ENCODE peak calls at places on chromosomes 5 and 9, in six cellular contexts. One of them, this sample, is unnamed.

GRCh38 chr5:130055572-130055971 is 151.3 kb downstream of the CHSY3 start:
- DNase-seq in cardiac fibroblast: no peak
- DNase-seq in uterus: no peak
- DNase-seq in NB4: no peak
- DNase-seq in A673: no peak
- DNase-seq in foreskin fibroblast: no peak
- DNase-seq in this sample: no peak

GRCh38 chr5:133883916-133884315 is 84.5 kb downstream of the C5orf15 start:
- DNase-seq in cardiac fibroblast: no peak
- DNase-seq in A673: no peak
- DNase-seq in uterus: no peak
- DNase-seq in NB4: no peak
- DNase-seq in foreskin fibroblast: no peak
- DNase-seq in this sample: peak; percentile 34

GRCh38 chr5:19987594-19988345 is at the start of gene CDH18:
- DNase-seq in A673: peak; percentile 40
- DNase-seq in cardiac fibroblast: peak; percentile 45
- DNase-seq in NB4: no peak
- DNase-seq in uterus: no peak
- DNase-seq in foreskin fibroblast: peak; percentile 13
- DNase-seq in this sample: peak; percentile 68

GRCh38 chr5:109689740-109690455 is at the start of gene MAN2A1:
- DNase-seq in cardiac fibroblast: peak; percentile 76
- DNase-seq in uterus: peak; percentile 70
- DNase-seq in NB4: peak; percentile 86
- DNase-seq in foreskin fibroblast: peak; percentile 69
- DNase-seq in A673: peak; percentile 84
- DNase-seq in this sample: peak; percentile 91

GRCh38 chr5:169576181-169576598 is 7.4 kb upstream of the SPDL1 start:
- DNase-seq in foreskin fibroblast: peak; percentile 89
- DNase-seq in uterus: peak; percentile 56
- DNase-seq in cardiac fibroblast: peak; percentile 94
- DNase-seq in A673: no peak
- DNase-seq in NB4: no peak
- DNase-seq in this sample: no peak

GRCh38 chr9:131334568-131335105 is 45.1 kb downstream of the PLPP7 start:
- DNase-seq in cardiac fibroblast: peak; percentile 64
- DNase-seq in NB4: no peak
- DNase-seq in A673: peak; percentile 56
- DNase-seq in foreskin fibroblast: no peak
- DNase-seq in uterus: no peak
- DNase-seq in this sample: peak; percentile 60

GRCh38 chr5:35430381-35431162 is 187.1 kb upstream of the SPEF2 start:
- DNase-seq in foreskin fibroblast: no peak
- DNase-seq in NB4: no peak
- DNase-seq in cardiac fibroblast: no peak
- DNase-seq in A673: no peak
- DNase-seq in uterus: no peak
- DNase-seq in this sample: no peak

GRCh38 chr5:113059232-113059805 is 82.7 kb downstream of the DCP2 start:
- DNase-seq in uterus: peak; percentile 54
- DNase-seq in NB4: no peak
- DNase-seq in foreskin fibroblast: no peak
- DNase-seq in A673: no peak
- DNase-seq in cardiac fibroblast: peak; percentile 62
- DNase-seq in this sample: no peak

DNA sequence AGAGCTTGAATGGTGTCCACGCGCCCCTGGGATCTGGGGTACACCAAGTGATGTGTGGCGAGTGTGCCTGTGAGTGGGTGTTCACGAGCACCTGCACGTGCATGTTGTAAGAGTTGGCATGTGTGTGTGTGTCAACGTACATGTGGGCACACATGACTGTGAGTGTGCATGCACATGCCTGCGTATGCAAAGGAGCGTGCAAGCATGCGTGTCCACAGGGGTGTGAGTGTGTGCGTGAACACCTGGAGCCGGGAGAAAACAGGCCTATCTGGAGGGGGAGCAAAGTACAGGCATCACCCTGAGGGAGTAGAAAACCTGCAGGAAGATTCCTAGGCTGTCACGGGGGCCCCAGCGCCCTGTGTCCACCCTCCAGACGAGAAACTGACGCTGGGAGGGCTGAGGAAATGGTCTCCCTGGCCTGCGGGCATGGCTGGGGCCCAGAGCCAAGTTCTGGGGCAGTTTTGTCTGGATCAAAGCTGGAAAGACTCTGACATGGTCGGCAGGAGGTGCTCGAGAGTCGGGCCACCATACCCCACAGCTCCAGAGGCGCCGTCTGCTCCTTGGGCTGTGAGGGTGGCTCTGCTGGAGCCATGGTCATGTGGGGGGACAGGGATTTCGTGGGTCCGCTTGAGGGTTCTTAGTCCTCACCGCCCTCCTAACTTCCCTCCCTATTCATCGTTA is 31.8 kb downstream of the PTGES start:
- DNase-seq in foreskin fibroblast: no peak
- DNase-seq in NB4: no peak
- DNase-seq in uterus: no peak
- DNase-seq in A673: no peak
- DNase-seq in cardiac fibroblast: no peak
- DNase-seq in this sample: no peak
- TF ChIP-seq CTCF in foreskin fibroblast: no peak
- TF ChIP-seq CTCF in NB4: no peak
- TF ChIP-seq CTCF in uterus: no peak
- TF ChIP-seq CTCF in A673: no peak
- TF ChIP-seq CTCF in cardiac fibroblast: no peak
- TF ChIP-seq CTCF in this sample: no peak

GRCh38 chr5:172455087-172455381 is 709 bp upstream of the SH3PXD2B start:
- DNase-seq in uterus: no peak
- DNase-seq in A673: no peak
- DNase-seq in cardiac fibroblast: no peak
- DNase-seq in NB4: no peak
- DNase-seq in foreskin fibroblast: no peak
- DNase-seq in this sample: peak; percentile 48
- H3K4me3 ChIP-seq in uterus: peak overlapping the region; percentile 40
- H3K4me3 ChIP-seq in A673: peak overlapping the region; percentile 77
- H3K4me3 ChIP-seq in cardiac fibroblast: peak overlapping the region; percentile 57
- H3K4me3 ChIP-seq in NB4: no peak overlapping the region
- H3K4me3 ChIP-seq in foreskin fibroblast: peak overlapping the region; percentile 50
- H3K4me3 ChIP-seq in this sample: peak overlapping the region; percentile 50

GRCh38 chr5:102218159-102218558 is 77.9 kb downstream of the SLCO4C1 start:
- DNase-seq in uterus: no peak
- DNase-seq in foreskin fibroblast: no peak
- DNase-seq in NB4: no peak
- DNase-seq in A673: no peak
- DNase-seq in cardiac fibroblast: no peak
- DNase-seq in this sample: no peak

GRCh38 chr5:102226321-102226720 is 69.8 kb downstream of the SLCO4C1 start:
- DNase-seq in cardiac fibroblast: no peak
- DNase-seq in NB4: no peak
- DNase-seq in A673: no peak
- DNase-seq in uterus: no peak
- DNase-seq in foreskin fibroblast: no peak
- DNase-seq in this sample: no peak

GRCh38 chr5:102221949-102222348 is 74.1 kb downstream of the SLCO4C1 start:
- DNase-seq in NB4: no peak
- DNase-seq in A673: no peak
- DNase-seq in cardiac fibroblast: no peak
- DNase-seq in foreskin fibroblast: no peak
- DNase-seq in uterus: no peak
- DNase-seq in this sample: no peak

GRCh38 chr5:102222772-102223171 is 73.3 kb downstream of the SLCO4C1 start:
- DNase-seq in cardiac fibroblast: no peak
- DNase-seq in uterus: no peak
- DNase-seq in foreskin fibroblast: no peak
- DNase-seq in A673: no peak
- DNase-seq in NB4: no peak
- DNase-seq in this sample: no peak

DNA sequence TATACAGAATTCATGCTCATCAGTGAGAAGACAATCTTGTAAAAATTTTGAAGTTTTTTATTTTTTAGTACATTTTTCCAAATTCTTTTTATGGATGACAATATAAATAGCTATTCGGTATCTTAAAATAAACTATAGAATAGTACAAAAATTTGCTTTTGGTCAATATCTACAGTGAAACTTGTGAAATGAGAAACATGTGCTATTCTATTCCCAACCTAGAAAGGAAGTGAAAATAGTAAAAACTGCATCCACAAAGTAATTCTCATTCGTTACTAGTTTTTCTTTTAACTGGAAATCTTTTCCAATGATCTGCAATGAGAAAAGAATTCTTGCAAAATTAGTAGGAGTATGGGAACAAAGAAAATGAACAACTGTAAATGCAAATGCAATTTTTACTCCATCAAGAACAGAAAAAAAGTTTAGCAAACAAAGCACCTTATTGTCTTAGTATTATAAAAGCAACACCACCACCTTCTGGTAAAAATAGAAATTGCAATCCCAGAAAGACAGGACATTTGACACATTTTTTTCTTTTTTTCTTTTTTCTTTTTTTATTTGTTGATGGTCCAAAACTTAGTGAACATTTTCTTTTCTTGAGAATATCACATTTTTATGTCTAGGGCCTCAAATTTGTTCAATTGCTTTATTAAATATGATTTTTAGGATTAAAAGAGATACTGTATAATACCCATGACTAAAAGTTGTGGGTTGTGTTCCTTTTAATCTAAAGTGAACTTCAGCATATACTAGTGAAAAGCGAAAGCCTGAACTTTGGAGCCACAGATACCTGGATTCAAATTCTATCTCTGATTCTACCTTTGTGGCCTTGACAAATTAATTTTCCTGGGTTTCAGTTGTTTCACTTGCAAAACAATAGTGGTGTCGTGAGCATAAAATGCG is 72.3 kb downstream of the SLCO4C1 start:
- DNase-seq in A673: peak; percentile 63
- DNase-seq in uterus: no peak
- DNase-seq in NB4: peak; percentile 46
- DNase-seq in cardiac fibroblast: peak; percentile 63
- DNase-seq in foreskin fibroblast: peak; percentile 0
- DNase-seq in this sample: no peak
- TF ChIP-seq CTCF in A673: peak; percentile 76
- TF ChIP-seq CTCF in uterus: no peak
- TF ChIP-seq CTCF in NB4: peak; percentile 24
- TF ChIP-seq CTCF in cardiac fibroblast: peak; percentile 44
- TF ChIP-seq CTCF in foreskin fibroblast: peak; percentile 43
- TF ChIP-seq CTCF in this sample: peak; percentile 63

DNA sequence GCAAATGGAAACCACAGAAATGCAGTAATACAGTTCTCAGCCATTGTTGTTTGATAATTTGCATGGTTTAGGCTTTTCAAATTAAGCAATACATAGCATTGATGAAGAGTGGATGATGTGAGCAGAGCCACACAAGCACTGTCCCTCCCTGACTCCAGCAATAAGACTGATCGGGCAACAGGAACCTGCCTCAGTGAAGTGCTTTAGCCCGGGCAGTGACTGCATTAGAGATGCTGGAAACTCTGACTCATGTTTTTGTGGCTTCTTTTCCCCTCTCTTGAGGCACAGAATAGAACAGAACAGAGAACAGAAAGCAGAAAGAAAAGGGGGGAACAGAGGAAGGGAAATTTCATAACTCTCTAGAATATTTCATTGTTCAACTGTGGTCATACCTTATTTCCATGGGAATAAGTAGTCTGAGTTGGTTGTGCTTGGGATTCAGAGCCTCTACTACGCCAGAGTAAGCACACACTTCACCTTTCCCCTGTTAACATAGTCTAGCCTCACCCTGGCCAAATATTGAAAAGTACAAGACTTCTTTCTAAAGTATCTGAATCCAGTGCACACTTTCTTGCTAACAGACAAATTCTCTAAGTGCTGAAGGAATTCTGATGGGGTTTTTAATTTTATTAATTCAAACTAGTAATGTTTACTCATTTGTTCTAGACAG is 164.8 kb upstream of the VCAN start:
- DNase-seq in uterus: no peak
- DNase-seq in foreskin fibroblast: peak; percentile 68
- DNase-seq in NB4: peak; percentile 94
- DNase-seq in A673: no peak
- DNase-seq in cardiac fibroblast: peak; percentile 97
- DNase-seq in this sample: no peak
- H3K4me3 ChIP-seq in uterus: no peak overlapping the region
- H3K4me3 ChIP-seq in foreskin fibroblast: no peak overlapping the region
- H3K4me3 ChIP-seq in NB4: no peak overlapping the region
- H3K4me3 ChIP-seq in A673: no peak overlapping the region
- H3K4me3 ChIP-seq in cardiac fibroblast: peak overlapping the region; percentile 3
- H3K4me3 ChIP-seq in this sample: no peak overlapping the region

GRCh38 chr9:72857632-72858011 is 95.2 kb downstream of the ALDH1A1 start:
- DNase-seq in foreskin fibroblast: no peak
- DNase-seq in A673: no peak
- DNase-seq in uterus: no peak
- DNase-seq in NB4: no peak
- DNase-seq in cardiac fibroblast: no peak
- DNase-seq in this sample: no peak

GRCh38 chr9:72858089-72858912 is 94.6 kb downstream of the ALDH1A1 start:
- DNase-seq in A673: peak; percentile 11
- DNase-seq in cardiac fibroblast: peak; percentile 47
- DNase-seq in foreskin fibroblast: peak; percentile 62
- DNase-seq in NB4: no peak
- DNase-seq in uterus: no peak
- DNase-seq in this sample: no peak

GRCh38 chr9:72855890-72856523 is 96.8 kb downstream of the ALDH1A1 start:
- DNase-seq in NB4: no peak
- DNase-seq in A673: no peak
- DNase-seq in uterus: no peak
- DNase-seq in foreskin fibroblast: no peak
- DNase-seq in cardiac fibroblast: no peak
- DNase-seq in this sample: no peak

GRCh38 chr9:72855321-72855720 is 97.5 kb downstream of the ALDH1A1 start:
- DNase-seq in foreskin fibroblast: no peak
- DNase-seq in cardiac fibroblast: no peak
- DNase-seq in NB4: no peak
- DNase-seq in uterus: no peak
- DNase-seq in A673: no peak
- DNase-seq in this sample: no peak

GRCh38 chr9:72856985-72857631 is 95.7 kb downstream of the ALDH1A1 start:
- DNase-seq in NB4: peak; percentile 47
- DNase-seq in uterus: peak; percentile 47
- DNase-seq in cardiac fibroblast: peak; percentile 86
- DNase-seq in foreskin fibroblast: peak; percentile 57
- DNase-seq in A673: peak; percentile 84
- DNase-seq in this sample: no peak
- TF ChIP-seq CTCF in NB4: peak; percentile 39
- TF ChIP-seq CTCF in uterus: peak; percentile 65
- TF ChIP-seq CTCF in cardiac fibroblast: peak; percentile 68
- TF ChIP-seq CTCF in foreskin fibroblast: peak; percentile 79
- TF ChIP-seq CTCF in A673: peak; percentile 80
- TF ChIP-seq CTCF in this sample: peak; percentile 66

GRCh38 chr9:93950619-93951601 is 4.2 kb downstream of the BARX1 start:
- DNase-seq in A673: no peak
- DNase-seq in NB4: peak; percentile 83
- DNase-seq in foreskin fibroblast: no peak
- DNase-seq in cardiac fibroblast: peak; percentile 28
- DNase-seq in uterus: no peak
- DNase-seq in this sample: peak; percentile 75
- H3K4me3 ChIP-seq in A673: no peak overlapping the region
- H3K4me3 ChIP-seq in NB4: peak overlapping the region; percentile 56
- H3K4me3 ChIP-seq in foreskin fibroblast: peak overlapping the region; percentile 40
- H3K4me3 ChIP-seq in cardiac fibroblast: peak overlapping the region; percentile 49
- H3K4me3 ChIP-seq in uterus: peak overlapping the region; percentile 13
- H3K4me3 ChIP-seq in this sample: peak overlapping the region; percentile 52

GRCh38 chr9:34603610-34604231 is 8.2 kb downstream of the RPP25L start:
- DNase-seq in NB4: peak; percentile 88
- DNase-seq in uterus: peak; percentile 81
- DNase-seq in foreskin fibroblast: peak; percentile 46
- DNase-seq in cardiac fibroblast: peak; percentile 76
- DNase-seq in A673: peak; percentile 88
- DNase-seq in this sample: peak; percentile 85
- TF ChIP-seq CTCF in NB4: peak; percentile 100
- TF ChIP-seq CTCF in uterus: peak; percentile 88
- TF ChIP-seq CTCF in foreskin fibroblast: peak; percentile 95
- TF ChIP-seq CTCF in cardiac fibroblast: peak; percentile 89
- TF ChIP-seq CTCF in A673: peak; percentile 96
- TF ChIP-seq CTCF in this sample: peak; percentile 97

This sample was measured in upper lobe of right lung.